ENCODE peak calls at places on chromosome 22, in six cellular contexts. R, G, V, T, P and O are unnamed samples.
A peak's percentile ranks its signal among the peaks of the same experiment; 100 is the strongest.

GRCh38 chr22:46011627-46012181 is 34.7 kb upstream of the WNT7B start:
- DNase-seq in P (no peak), V (no peak), T (no peak), R (no peak), G (no peak), O (no peak)

GRCh38 chr22:48702573-48703264 is 1125.0 kb downstream of the BRD1 start:
- DNase-seq in R (no peak), T (no peak), P (no peak), G (no peak), V (no peak), O (no peak)

GRCh38 chr22:19152942-19153883 is 3.1 kb upstream of the GSC2 start:
- DNase-seq in T (no peak), G (no peak), V (no peak), R (no peak), P (no peak), O (no peak)

GRCh38 chr22:37019309-37020191 is at the start of the genes MPST and TST:
- DNase-seq in R (no peak), G (peak; percentile 77), V (peak; percentile 75), T (peak; percentile 61), P (peak; percentile 41), O (peak; percentile 72)

GRCh38 chr22:42202669-42203068 is 67.8 kb downstream of the TCF20 start:
- DNase-seq in P (no peak), R (no peak), V (no peak), T (peak; percentile 67), G (peak; percentile 16), O (peak; percentile 53)

GRCh38 chr22:28021116-28021997 is 102.3 kb upstream of the PITPNB start:
- DNase-seq in G (no peak), P (no peak), R (no peak), V (no peak), T (no peak), O (no peak)

GRCh38 chr22:42608481-42609361 is 6.0 kb downstream of the POLDIP3 start:
- DNase-seq in P (peak; percentile 13), V (peak; percentile 33), T (peak; percentile 76), G (peak; percentile 58), R (no peak), O (peak; percentile 75)

GRCh38 chr22:18110194-18110943 is at the start of gene TUBA8:
- DNase-seq in T (peak; percentile 16), V (peak; percentile 30), G (peak; percentile 29), R (no peak), P (no peak), O (peak; percentile 21)

GRCh38 chr22:20523118-20523983 is 15.9 kb downstream of the MED15 start:
- DNase-seq in G (peak; percentile 48), R (no peak), V (no peak), P (no peak), T (peak; percentile 59), O (peak; percentile 77)

GRCh38 chr22:22578702-22579424 is 19.8 kb upstream of the PRAME start:
- DNase-seq in G (no peak), T (peak; percentile 39), R (no peak), V (no peak), P (no peak), O (peak; percentile 14)

GRCh38 chr22:36384766-36385400 is 2.9 kb downstream of the MYH9 start:
- DNase-seq in V (no peak), R (no peak), G (peak; percentile 73), P (no peak), T (no peak), O (peak; percentile 74)

GRCh38 chr22:42114721-42115120 is 15.9 kb downstream of the CYP2D6 start:
- DNase-seq in P (peak; percentile 11), T (peak; percentile 6), G (peak; percentile 58), V (no peak), R (no peak), O (peak; percentile 41)

GRCh38 chr22:45210577-45211431 is 29.9 kb downstream of the KIAA0930 start:
- DNase-seq in R (no peak), T (no peak), V (no peak), P (no peak), G (no peak), O (no peak)

GRCh38 chr22:36365020-36365411 is 22.8 kb downstream of the MYH9 start:
- DNase-seq in R (no peak), V (no peak), T (peak; percentile 99), P (peak; percentile 77), G (peak; percentile 88), O (peak; percentile 99)

GRCh38 chr22:27685515-27685914 is 116.0 kb downstream of the MN1 start:
- DNase-seq in G (no peak), V (no peak), T (no peak), P (no peak), R (no peak), O (no peak)

GRCh38 chr22:46757104-46757503 is 5.3 kb upstream of the TBC1D22A start:
- DNase-seq in R (no peak), V (no peak), P (no peak), T (no peak), G (no peak), O (no peak)

GRCh38 chr22:44200451-44200850 is 19.7 kb downstream of the PARVG start:
- DNase-seq in V (no peak), G (no peak), R (no peak), T (no peak), P (no peak), O (no peak)

GRCh38 chr22:44203203-44203602 is 22.5 kb downstream of the PARVG start:
- DNase-seq in T (no peak), R (no peak), V (no peak), G (no peak), P (no peak), O (no peak)

GRCh38 chr22:44202261-44202789 is 21.6 kb downstream of the PARVG start:
- DNase-seq in T (peak; percentile 90), P (no peak), V (no peak), G (no peak), R (no peak), O (peak; percentile 2)

GRCh38 chr22:44200855-44201550 is 20.3 kb downstream of the PARVG start:
- DNase-seq in P (no peak), R (no peak), V (no peak), T (no peak), G (no peak), O (no peak)

GRCh38 chr22:44201556-44202129 is 20.9 kb downstream of the PARVG start:
- DNase-seq in R (no peak), G (no peak), P (no peak), T (no peak), V (no peak), O (no peak)
- H3K18ac ChIP-seq in R (no peak overlapping the region), G (no peak overlapping the region), P (no peak overlapping the region), T (peak overlapping the region; percentile 77), V (peak overlapping the region; percentile 44), O (no peak overlapping the region)

GRCh38 chr22:35085621-35086020 is 19.7 kb downstream of the ISX start:
- DNase-seq in T (no peak), V (no peak), P (no peak), G (no peak), R (no peak), O (no peak)
- H3K36me3 ChIP-seq in T (no peaks in the 10 kb centered on the region), V (no peaks in the 10 kb centered on the region), P (no peaks in the 10 kb centered on the region), G (no peaks in the 10 kb centered on the region), R (no peaks in the 10 kb centered on the region), O (no peaks in the 10 kb centered on the region)

GRCh38 chr22:16955081-16955480 is 52.9 kb downstream of the GAB4 start:
- DNase-seq in T (no peak), G (no peak), R (no peak), V (no peak), P (no peak), O (no peak)

GRCh38 chr22:16957781-16958180 is 50.2 kb downstream of the GAB4 start:
- DNase-seq in V (no peak), R (no peak), G (no peak), P (no peak), T (no peak), O (no peak)

GRCh38 chr22:16955678-16956210 is 52.3 kb downstream of the GAB4 start:
- DNase-seq in R (no peak), V (no peak), G (no peak), T (no peak), P (no peak), O (no peak)

GRCh38 chr22:16958475-16958874 is 49.5 kb downstream of the GAB4 start:
- DNase-seq in G (no peak), P (no peak), R (no peak), V (no peak), T (no peak), O (no peak)

DNA sequence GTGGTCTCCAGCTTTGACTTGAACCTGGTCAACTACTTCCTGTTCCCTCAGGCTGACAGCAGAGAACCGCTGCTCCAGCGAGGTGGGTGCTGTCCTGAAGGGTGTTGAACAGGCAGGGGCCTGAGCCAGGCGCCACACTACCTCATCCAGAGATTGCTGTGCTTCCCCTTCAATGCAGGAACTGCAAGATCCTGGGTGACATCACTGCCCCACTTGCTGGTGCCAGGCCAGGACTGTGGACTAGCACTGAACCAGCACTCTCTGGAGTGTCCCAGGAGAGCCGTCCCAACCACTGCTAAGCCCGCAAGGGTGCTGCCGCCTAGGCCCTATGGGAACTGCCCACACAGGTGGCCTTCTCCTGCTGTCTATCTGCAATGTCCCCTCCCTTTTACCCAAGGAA is 51.7 kb downstream of the GAB4 start:
- DNase-seq in R (no peak), T (no peak), V (no peak), P (no peak), G (no peak), O (no peak)
- H3K18ac ChIP-seq in R (no peak overlapping the region), T (no peak overlapping the region), V (no peak overlapping the region), P (no peak overlapping the region), G (no peak overlapping the region), O (no peak overlapping the region)

DNA sequence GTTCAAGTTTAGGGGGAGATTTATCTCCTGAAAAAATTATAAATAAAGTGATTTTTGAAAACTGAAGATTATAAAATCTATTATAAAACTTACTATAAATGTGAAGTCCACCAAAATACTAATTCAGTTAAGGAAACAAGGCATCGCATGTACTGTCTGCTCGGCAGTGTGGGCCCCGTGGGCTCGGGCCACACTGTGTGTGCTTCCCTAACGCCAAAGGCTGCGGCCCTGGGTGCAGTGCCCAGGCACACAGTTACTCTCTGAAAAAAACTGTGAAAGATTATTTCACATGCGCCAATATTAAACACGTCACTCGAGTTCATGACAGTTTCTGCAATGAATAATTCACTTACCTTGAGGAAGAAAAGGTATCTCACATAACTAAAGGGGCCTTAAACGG is 39.8 kb downstream of the BRD1 start:
- DNase-seq in G (no peak), T (no peak), P (no peak), R (no peak), V (no peak), O (no peak)
- H3K36me3 ChIP-seq in G (peaks cover 17% of the 10 kb centered on the region), T (peaks cover 67% of the 10 kb centered on the region), P (peaks cover 76% of the 10 kb centered on the region), R (peaks cover 2% of the 10 kb centered on the region), V (peaks cover 66% of the 10 kb centered on the region), O (peaks cover 81% of the 10 kb centered on the region)

DNA sequence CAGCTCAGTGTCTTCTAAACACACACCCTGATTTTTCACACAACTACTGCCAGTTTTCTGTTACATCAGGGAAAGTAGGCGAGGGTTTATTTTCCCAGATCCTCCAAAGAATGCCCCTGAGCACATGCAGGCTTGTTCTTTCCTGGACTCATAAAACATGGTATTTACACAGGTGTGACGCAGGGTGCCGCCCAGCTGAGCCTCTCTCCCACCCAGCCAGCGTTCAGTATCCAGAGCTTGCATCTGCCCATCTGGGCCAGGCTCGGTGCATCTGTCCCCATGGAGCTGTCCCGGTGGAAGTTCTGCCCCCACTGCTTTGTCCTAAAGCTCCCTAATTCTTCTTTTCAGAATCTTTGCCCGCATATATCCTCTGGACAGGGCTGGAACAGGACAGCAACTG is 44.8 kb upstream of the ISX start:
- DNase-seq in P (no peak), V (no peak), T (no peak), G (no peak), R (no peak), O (no peak)
- H3K18ac ChIP-seq in P (peak overlapping the region; percentile 42), V (peak overlapping the region; percentile 32), T (no peak overlapping the region), G (no peak overlapping the region), R (no peak overlapping the region), O (no peak overlapping the region)